ENCODE peak calls at places on chromosome 15, in four cellular contexts. D is GM12864, Q is fibroblast of pulmonary artery, J is stomach. S is an unnamed sample.

GRCh38 chr15:60704129-60704528 is 225.2 kb upstream of the ICE2 start:
- DNase-seq in Q (no peak), J (no peak), D (no peak), S (no peak)

GRCh38 chr15:100783296-100783695 is 96.3 kb upstream of the ALDH1A3 start:
- DNase-seq in D (no peak), J (peak; percentile 17), Q (no peak), S (no peak)

GRCh38 chr15:66430627-66431026 is 43.9 kb downstream of the MAP2K1 start:
- DNase-seq in J (no peak), D (no peak), Q (no peak), S (no peak)

GRCh38 chr15:78492841-78493240 is 14.5 kb upstream of the HYKK start:
- DNase-seq in Q (peak; percentile 18), D (no peak), J (no peak), S (no peak)

GRCh38 chr15:80180986-80181385 is 28.2 kb downstream of the FAH start:
- DNase-seq in D (no peak), J (no peak), Q (no peak), S (no peak)

GRCh38 chr15:79136434-79137046 is 46.0 kb upstream of the RASGRF1 start:
- DNase-seq in J (no peak), D (no peak), Q (no peak), S (no peak)

GRCh38 chr15:78049691-78050440 is 27.6 kb downstream of the TBC1D2B start:
- DNase-seq in Q (peak; percentile 75), J (no peak), D (peak; percentile 70), S (no peak)

GRCh38 chr15:69280783-69281182 is 17.9 kb upstream of the PAQR5 start:
- DNase-seq in D (no peak), J (no peak), Q (peak; percentile 31), S (no peak)

GRCh38 chr15:28955160-28955502 is 69.4 kb downstream of the APBA2 start:
- DNase-seq in J (no peak), D (peak; percentile 24), Q (peak; percentile 58), S (no peak)

GRCh38 chr15:47885921-47886320 is 168.6 kb downstream of the SEMA6D start:
- DNase-seq in D (no peak), J (no peak), Q (peak; percentile 49), S (peak; percentile 91)

GRCh38 chr15:66496951-66497501 is 536 bp downstream of the SNAPC5 start:
- DNase-seq in Q (no peak), D (no peak), J (no peak), S (no peak)

GRCh38 chr15:73926191-73927002 is at the start of gene LOXL1:
- DNase-seq in D (no peak), Q (peak; percentile 89), J (peak; percentile 70), S (peak; percentile 83)

GRCh38 chr15:72873379-72874233 is 90.0 kb upstream of the ADPGK start:
- DNase-seq in J (no peak), D (no peak), Q (no peak), S (no peak)

GRCh38 chr15:62431806-62432205 is 266.7 kb upstream of the C2CD4B start:
- DNase-seq in Q (no peak), J (no peak), D (no peak), S (no peak)

GRCh38 chr15:26757156-26757555 is 15.7 kb downstream of the GABRB3 start:
- DNase-seq in Q (no peak), J (no peak), D (no peak), S (no peak)

GRCh38 chr15:60379466-60380274 is 18.1 kb downstream of the ANXA2 start:
- DNase-seq in D (no peak), J (no peak), Q (peak; percentile 95), S (peak; percentile 82)

GRCh38 chr15:71079208-71080044 is 35.8 kb upstream of the THSD4 start:
- DNase-seq in D (no peak), Q (peak; percentile 86), J (peak; percentile 84), S (peak; percentile 80)

GRCh38 chr15:82709081-82709420 is 624 bp downstream of the AP3B2 start:
- DNase-seq in Q (peak; percentile 3), D (no peak), J (no peak), S (no peak)

GRCh38 chr15:32855942-32856341 is 138.1 kb downstream of the GREM1 start:
- DNase-seq in D (no peak), J (no peak), Q (peak; percentile 99), S (peak; percentile 96)

GRCh38 chr15:101043011-101043410 is 123.9 kb downstream of the LRRK1 start:
- DNase-seq in J (peak; percentile 23), Q (no peak), D (no peak), S (no peak)

GRCh38 chr15:93048426-93048721 is 40.6 kb downstream of the RGMA start:
- DNase-seq in J (no peak), Q (no peak), D (no peak), S (no peak)

GRCh38 chr15:89774492-89774891 is 1.6 kb upstream of the MESP2 start:
- DNase-seq in Q (no peak), J (no peak), D (no peak), S (peak; percentile 93)

GRCh38 chr15:55834331-55834730 is 91.4 kb upstream of the PRTG start:
- DNase-seq in D (no peak), Q (no peak), J (no peak), S (no peak)

GRCh38 chr15:36791849-36792618 is 212.6 kb downstream of the CDIN1 start:
- DNase-seq in Q (no peak), D (no peak), J (no peak), S (no peak)

GRCh38 chr15:52337198-52337853 is 41.7 kb upstream of the MYO5C start:
- DNase-seq in J (no peak), D (no peak), Q (peak; percentile 53), S (peak; percentile 86)

GRCh38 chr15:88187195-88187594 is 69.3 kb downstream of the NTRK3 start:
- DNase-seq in D (no peak), J (no peak), Q (peak; percentile 1), S (no peak)

GRCh38 chr15:55770808-55771207 is 27.9 kb upstream of the PRTG start:
- DNase-seq in Q (no peak), D (no peak), J (no peak), S (no peak)

GRCh38 chr15:31202953-31203352 is 101.4 kb upstream of the TRPM1 start:
- DNase-seq in J (no peak), D (no peak), Q (no peak), S (no peak)

GRCh38 chr15:79994651-79995050 is 23.7 kb upstream of the BCL2A1 start:
- DNase-seq in D (no peak), Q (no peak), J (no peak), S (peak; percentile 90)

GRCh38 chr15:82874267-82874666 is 64.8 kb downstream of the WHAMM start:
- DNase-seq in D (no peak), Q (no peak), J (no peak), S (no peak)

GRCh38 chr15:75902129-75902557 is 1.5 kb upstream of the FBXO22 start:
- DNase-seq in D (no peak), Q (no peak), J (no peak), S (no peak)

GRCh38 chr15:45891766-45892165 is 256.9 kb downstream of the SQOR start:
- DNase-seq in D (no peak), J (peak; percentile 34), Q (peak; percentile 7), S (no peak)

GRCh38 chr15:53512029-53512428 is 247.4 kb downstream of the WDR72 start:
- DNase-seq in J (no peak), D (no peak), Q (no peak), S (no peak)
- TF ChIP-seq CTCF in J (no peak), D (no peak), Q (no peak), S (no peak)

DNA sequence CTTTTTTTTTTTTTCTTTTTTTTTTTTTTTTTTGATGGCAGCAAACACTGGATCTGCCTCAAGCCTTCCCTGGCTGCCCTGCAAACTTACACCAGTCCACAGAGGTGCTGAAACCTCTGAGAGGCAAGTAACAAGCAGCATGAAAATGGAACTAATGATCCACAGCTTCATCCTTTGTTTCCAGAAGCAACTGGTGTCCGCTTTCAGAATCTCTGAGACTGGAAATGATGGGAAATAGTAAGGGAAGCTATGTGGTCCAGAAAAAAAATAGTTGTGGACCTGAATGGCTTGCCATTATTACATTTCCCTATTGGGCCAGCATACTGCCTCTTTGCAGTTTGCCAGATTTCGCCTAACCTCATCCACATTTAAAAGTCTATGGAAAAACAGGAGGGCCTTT is 134.2 kb downstream of the TMCO5A start:
- DNase-seq in J (no peak), Q (no peak), D (no peak), S (no peak)
- H3K4me3 ChIP-seq in J (peak overlapping the region; percentile 29), Q (no peak overlapping the region), D (no peak overlapping the region), S (no peak overlapping the region)

GRCh38 chr15:91985297-91985696 is 131.8 kb downstream of the SLCO3A1 start:
- DNase-seq in D (no peak), Q (no peak), J (no peak), S (no peak)

GRCh38 chr15:91980502-91981267 is 127.2 kb downstream of the SLCO3A1 start:
- DNase-seq in D (no peak), Q (no peak), J (no peak), S (no peak)

GRCh38 chr15:91984006-91984405 is 130.5 kb downstream of the SLCO3A1 start:
- DNase-seq in Q (peak; percentile 33), J (no peak), D (no peak), S (no peak)

GRCh38 chr15:91981802-91982201 is 128.3 kb downstream of the SLCO3A1 start:
- DNase-seq in J (no peak), D (no peak), Q (no peak), S (no peak)

DNA sequence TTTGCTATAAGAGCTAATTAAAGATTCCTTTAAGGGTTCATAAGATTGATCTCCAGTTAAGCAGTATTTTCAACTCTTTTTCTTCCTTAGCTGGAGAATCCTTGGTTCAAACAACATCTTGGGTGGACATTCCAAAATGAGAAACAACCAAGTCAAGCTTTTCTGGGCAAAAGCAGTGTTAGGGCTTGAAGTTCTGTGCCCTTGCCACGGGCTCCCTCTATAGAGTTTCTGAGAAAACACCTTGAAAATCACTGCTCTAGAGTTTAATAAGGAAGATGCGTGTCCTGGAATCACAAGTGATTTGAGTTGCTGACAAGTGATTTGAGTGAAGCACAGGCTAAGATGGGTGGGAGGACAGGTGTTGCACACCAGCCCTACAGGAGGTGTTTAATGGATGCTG is 128.9 kb downstream of the SLCO3A1 start:
- DNase-seq in J (no peak), Q (no peak), D (no peak), S (peak; percentile 8)
- TF ChIP-seq CTCF in J (no peak), Q (no peak), D (no peak), S (peak; percentile 12)

GRCh38 chr15:23687143-23687470 is at the start of gene NDN:
- DNase-seq in D (no peak), J (peak; percentile 43), Q (peak; percentile 68), S (peak; percentile 41)
- H3K4me3 ChIP-seq in D (no peak within 1 kb of the TSS), J (peak within 1 kb of the TSS; percentile 57), Q (peak within 1 kb of the TSS; percentile 59), S (peak within 1 kb of the TSS; percentile 51)

GRCh38 chr15:34437687-34438086 is at the start of gene GOLGA8A:
- DNase-seq in Q (peak; percentile 79), J (peak; percentile 51), D (peak; percentile 40), S (peak; percentile 69)

GRCh38 chr15:34435658-34436057 is 1.9 kb downstream of the GOLGA8A start:
- DNase-seq in D (no peak), J (no peak), Q (no peak), S (no peak)

GRCh38 chr15:34434627-34435305 is 2.8 kb downstream of the GOLGA8A start:
- DNase-seq in Q (no peak), J (no peak), D (no peak), S (no peak)

GRCh38 chr15:34436956-34437442 is 609 bp downstream of the GOLGA8A start:
- DNase-seq in Q (peak; percentile 46), D (no peak), J (peak; percentile 28), S (peak; percentile 44)

GRCh38 chr15:34436126-34436955 is 1.3 kb downstream of the GOLGA8A start:
- DNase-seq in J (no peak), Q (no peak), D (no peak), S (no peak)
- TF ChIP-seq CTCF in J (no peak), Q (no peak), D (no peak), S (no peak)

GRCh38 chr15:67829647-67830504 is 4.6 kb downstream of the SKOR1 start:
- DNase-seq in J (no peak), D (no peak), Q (no peak), S (no peak)
- H3K4me3 ChIP-seq in J (no peak overlapping the region), D (no peak overlapping the region), Q (no peak overlapping the region), S (no peak overlapping the region)

GRCh38 chr15:81547517-81548132 is 173.6 kb upstream of the TMC3 start:
- DNase-seq in Q (no peak), D (no peak), J (no peak), S (no peak)
- TF ChIP-seq CTCF in Q (no peak), D (no peak), J (no peak), S (no peak)

S was measured in epithelial cell of esophagus.